ENCODE peak calls at places on chromosomes 1 and 21, in four cellular contexts. One of them, this sample, is unnamed.

GRCh38 chr1:171780583-171781166 is 785 bp upstream of the METTL13 start:
- DNase-seq in A549: no peak
- DNase-seq in SW480: no peak
- DNase-seq in cardiac muscle cell: no peak
- DNase-seq in this sample: no peak

GRCh38 chr1:79899914-79900313 is 893.4 kb upstream of the ADGRL4 start:
- DNase-seq in A549: no peak
- DNase-seq in SW480: no peak
- DNase-seq in cardiac muscle cell: peak; percentile 95
- DNase-seq in this sample: peak; percentile 97

GRCh38 chr1:86788300-86789206 is 84.2 kb downstream of the SH3GLB1 start:
- DNase-seq in A549: no peak
- DNase-seq in SW480: peak; percentile 74
- DNase-seq in cardiac muscle cell: peak; percentile 90
- DNase-seq in this sample: no peak

GRCh38 chr1:84283381-84283780 is 18.1 kb upstream of the SAMD13 start:
- DNase-seq in A549: no peak
- DNase-seq in SW480: no peak
- DNase-seq in cardiac muscle cell: peak; percentile 27
- DNase-seq in this sample: no peak

GRCh38 chr1:162011337-162012012 is 12.2 kb downstream of the OLFML2B start:
- DNase-seq in A549: no peak
- DNase-seq in SW480: no peak
- DNase-seq in cardiac muscle cell: no peak
- DNase-seq in this sample: no peak

GRCh38 chr1:118185083-118185899 is at the start of gene SPAG17:
- DNase-seq in A549: peak; percentile 4
- DNase-seq in SW480: no peak
- DNase-seq in cardiac muscle cell: peak; percentile 89
- DNase-seq in this sample: no peak

GRCh38 chr1:19765623-19766022 is 34.1 kb downstream of the TMCO4 start:
- DNase-seq in A549: peak; percentile 75
- DNase-seq in SW480: peak; percentile 33
- DNase-seq in cardiac muscle cell: peak; percentile 91
- DNase-seq in this sample: peak; percentile 67

GRCh38 chr1:68147534-68147933 is 84.8 kb downstream of the WLS start:
- DNase-seq in A549: no peak
- DNase-seq in SW480: no peak
- DNase-seq in cardiac muscle cell: no peak
- DNase-seq in this sample: no peak

GRCh38 chr1:12475158-12475934 is 142.7 kb downstream of the DHRS3 start:
- DNase-seq in A549: no peak
- DNase-seq in SW480: peak; percentile 95
- DNase-seq in cardiac muscle cell: no peak
- DNase-seq in this sample: no peak

GRCh38 chr21:37472581-37472980 is 106.0 kb downstream of the DYRK1A start:
- DNase-seq in A549: no peak
- DNase-seq in SW480: no peak
- DNase-seq in cardiac muscle cell: no peak
- DNase-seq in this sample: no peak

This sample was measured in AG04450.